ENCODE peak calls at places on chromosomes 4 and X, in four cellular contexts. F is choroid plexus epithelial cell, S is brain microvascular endothelial cell, T is PC-3. N is an unnamed sample.

GRCh38 chr4:176949022-176949421 is 156.3 kb upstream of the VEGFC start:
- DNase-seq in F (peak), S (no peak), T (no peak), N (no peak)

GRCh38 chrX:150365051-150365952 is 2.2 kb downstream of the MAMLD1 start:
- DNase-seq in F (peak), S (peak), T (peak), N (peak)

GRCh38 chr4:64539234-64539849 is 130.1 kb upstream of the TECRL start:
- DNase-seq in F (peak), S (peak), T (peak), N (peak)

GRCh38 chr4:55399581-55399980 is 3.8 kb downstream of the TMEM165 start:
- DNase-seq in F (no peak), S (no peak), T (no peak), N (no peak)

GRCh38 chrX:154409222-154409871 is at the start of gene DNASE1L1:
- DNase-seq in F (peak), S (peak), T (peak), N (peak)

GRCh38 chrX:42290608-42291007 is 367.3 kb upstream of the CASK start:
- DNase-seq in F (peak), S (peak), T (peak), N (peak)

GRCh38 chr4:181475781-181476180 is 767.4 kb upstream of the TENM3 start:
- DNase-seq in F (peak), S (peak), T (no peak), N (no peak)

GRCh38 chrX:54695231-54695630 is 102.8 kb downstream of the ITIH6 start:
- DNase-seq in F (peak), S (no peak), T (peak), N (peak)

GRCh38 chr4:156915216-156915615 is 56.4 kb downstream of the PDGFC start:
- DNase-seq in F (no peak), S (no peak), T (no peak), N (no peak)

GRCh38 chrX:129631850-129632249 is 22.9 kb downstream of the APLN start:
- DNase-seq in F (no peak), S (no peak), T (no peak), N (peak)

GRCh38 chr4:45751877-45752276 is 372.0 kb downstream of the GABRG1 start:
- DNase-seq in F (no peak), S (no peak), T (no peak), N (no peak)

GRCh38 chrX:46698691-46699090 is 60.2 kb downstream of the SLC9A7 start:
- DNase-seq in F (no peak), S (no peak), T (peak), N (peak)

GRCh38 chr4:151198748-151199147 is 78.2 kb upstream of the PRSS48 start:
- DNase-seq in F (peak), S (no peak), T (no peak), N (no peak)

GRCh38 chrX:154714925-154715324 is 36.0 kb downstream of the GAB3 start:
- DNase-seq in F (peak), S (peak), T (peak), N (peak)

GRCh38 chr4:123649644-123650356 is 253.2 kb downstream of the SPRY1 start:
- DNase-seq in F (peak), S (peak), T (peak), N (peak)

GRCh38 chrX:24154490-24155034 is 5.0 kb downstream of the ZFX start:
- DNase-seq in F (peak), S (no peak), T (no peak), N (no peak)

GRCh38 chrX:46965125-46965758 is 53.0 kb downstream of the JADE3 start:
- DNase-seq in F (peak), S (peak), T (peak), N (peak)

GRCh38 chr4:146370841-146371240 is 150.9 kb downstream of the SLC10A7 start:
- DNase-seq in F (peak), S (peak), T (peak), N (peak)

GRCh38 chr4:98641906-98642668 is 16.3 kb downstream of the TSPAN5 start:
- DNase-seq in F (no peak), S (no peak), T (no peak), N (no peak)

GRCh38 chrX:106898462-106898861 is 4.7 kb downstream of the RIPPLY1 start:
- DNase-seq in F (peak), S (peak), T (peak), N (peak)

GRCh38 chrX:107135965-107136307 is 17.3 kb upstream of the RBM41 start:
- DNase-seq in F (no peak), S (no peak), T (no peak), N (no peak)

GRCh38 chrX:2397648-2398340 is 103.0 kb downstream of the DHRSX start:
- DNase-seq in F (peak), S (peak), T (peak), N (peak)

GRCh38 chr4:115580901-115581300 is 467.5 kb upstream of the NDST4 start:
- DNase-seq in F (no peak), S (no peak), T (no peak), N (no peak)

GRCh38 chr4:38904090-38904666 is 36.6 kb downstream of the FAM114A1 start:
- DNase-seq in F (no peak), S (no peak), T (no peak), N (no peak)

GRCh38 chr4:38034986-38035882 is 75.0 kb downstream of the PTTG2 start:
- DNase-seq in F (peak), S (peak), T (peak), N (peak)

GRCh38 chr4:146255463-146255862 is 41.1 kb downstream of the REELD1 start:
- DNase-seq in F (peak), S (peak), T (no peak), N (no peak)

GRCh38 chr4:108742451-108742850 is 20.4 kb downstream of the ETNPPL start:
- DNase-seq in F (no peak), S (no peak), T (no peak), N (no peak)

GRCh38 chrX:115460565-115460888 is 100.4 kb upstream of the PLS3 start:
- DNase-seq in F (peak), S (no peak), T (peak), N (peak)

GRCh38 chr4:113574636-113575103 is 186.9 kb downstream of the CAMK2D start:
- DNase-seq in F (peak), S (peak), T (no peak), N (peak)

GRCh38 chr4:54363037-54363436 is 133.9 kb downstream of the PDGFRA start:
- DNase-seq in F (no peak), S (no peak), T (peak), N (peak)

GRCh38 chrX:65587616-65588526 is 53.3 kb upstream of the LAS1L start:
- DNase-seq in F (peak), S (peak), T (peak), N (peak)

GRCh38 chr4:129998436-129999150 is 902.6 kb downstream of the C4orf33 start:
- DNase-seq in F (no peak), S (no peak), T (no peak), N (peak)

GRCh38 chr4:72383439-72383838 is 185.6 kb downstream of the ADAMTS3 start:
- DNase-seq in F (peak), S (peak), T (no peak), N (no peak)

GRCh38 chr4:177573487-177573886 is 131.2 kb upstream of the AGA start:
- DNase-seq in F (peak), S (peak), T (peak), N (peak)

GRCh38 chr4:6383929-6384328 is 88.5 kb downstream of the PPP2R2C start:
- DNase-seq in F (no peak), S (no peak), T (no peak), N (no peak)

GRCh38 chr4:23163649-23164436 is 471.1 kb downstream of the GBA3 start:
- DNase-seq in F (no peak), S (no peak), T (peak), N (peak)

GRCh38 chr4:147707892-147708672 is 23.8 kb upstream of the ARHGAP10 start:
- DNase-seq in F (peak), S (peak), T (peak), N (peak)

GRCh38 chrX:65866146-65866545 is 173.7 kb downstream of the VSIG4 start:
- DNase-seq in F (no peak), S (no peak), T (no peak), N (peak)

GRCh38 chr4:76772498-76773106 is 125.3 kb downstream of the SOWAHB start:
- DNase-seq in F (peak), S (peak), T (peak), N (peak)

GRCh38 chr4:156413411-156413985 is 459.8 kb upstream of the CTSO start:
- DNase-seq in F (no peak), S (no peak), T (no peak), N (no peak)

GRCh38 chrX:22278375-22278774 is 5.7 kb downstream of the CBLL2 start:
- DNase-seq in F (peak), S (no peak), T (peak), N (peak)
- TF ChIP-seq CTCF in F (peak), S (peak), T (peak), N (peak)

GRCh38 chr4:139896242-139896752 is 230.7 kb downstream of the MGST2 start:
- DNase-seq in F (no peak), S (no peak), T (no peak), N (no peak)

GRCh38 chr4:139901516-139902327 is 236.1 kb downstream of the MGST2 start:
- DNase-seq in F (peak), S (no peak), T (peak), N (peak)

GRCh38 chr4:139900964-139901376 is 235.4 kb downstream of the MGST2 start:
- DNase-seq in F (no peak), S (no peak), T (peak), N (peak)

GRCh38 chr4:139899346-139899745 is 233.7 kb downstream of the MGST2 start:
- DNase-seq in F (no peak), S (no peak), T (no peak), N (no peak)

GRCh38 chr4:139898293-139898692 is 232.7 kb downstream of the MGST2 start:
- DNase-seq in F (no peak), S (no peak), T (no peak), N (no peak)
- H3K4me3 ChIP-seq in F (no peak), S (no peak), T (no peak), N (no peak)

GRCh38 chrX:44101300-44101699 is 128.1 kb upstream of the NDP start:
- DNase-seq in F (no peak), S (no peak), T (peak), N (peak)

GRCh38 chrX:44104699-44105098 is 131.5 kb upstream of the NDP start:
- DNase-seq in F (no peak), S (no peak), T (no peak), N (no peak)

GRCh38 chrX:44105228-44105913 is 132.2 kb upstream of the NDP start:
- DNase-seq in F (no peak), S (no peak), T (no peak), N (no peak)

GRCh38 chrX:44106864-44107263 is 133.7 kb upstream of the NDP start:
- DNase-seq in F (no peak), S (no peak), T (no peak), N (no peak)
- TF ChIP-seq CTCF in F (no peak), S (no peak), T (no peak), N (no peak)

GRCh38 chr4:138216272-138216867 is 25.8 kb downstream of the SLC7A11 start:
- DNase-seq in F (no peak), S (no peak), T (no peak), N (no peak)
- H3K4me3 ChIP-seq in F (no peak), S (no peak), T (no peak), N (no peak)

DNA sequence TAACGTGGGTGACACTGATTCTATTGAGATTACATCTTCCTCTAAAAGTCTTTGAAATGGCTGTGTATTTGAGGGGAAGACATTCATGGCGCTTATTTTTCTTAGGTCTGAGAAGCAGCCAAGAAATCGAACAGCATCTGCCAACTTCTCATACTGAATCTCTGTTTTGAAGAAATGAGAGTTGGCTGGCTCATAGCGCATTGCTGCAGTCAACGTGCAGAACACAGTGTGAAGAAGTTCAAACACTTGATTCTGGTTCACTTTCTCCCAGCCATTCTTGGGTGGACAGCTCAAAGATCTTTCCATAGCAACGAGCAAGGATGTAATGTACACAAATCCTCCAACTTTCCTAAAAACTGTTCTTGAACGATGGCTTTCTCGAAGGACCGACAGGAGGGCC is 156.5 kb downstream of the WDFY3 start:
- DNase-seq in F (no peak), S (no peak), T (no peak), N (no peak)
- TF ChIP-seq CTCF in F (no peak), S (no peak), T (no peak), N (no peak)

DNA sequence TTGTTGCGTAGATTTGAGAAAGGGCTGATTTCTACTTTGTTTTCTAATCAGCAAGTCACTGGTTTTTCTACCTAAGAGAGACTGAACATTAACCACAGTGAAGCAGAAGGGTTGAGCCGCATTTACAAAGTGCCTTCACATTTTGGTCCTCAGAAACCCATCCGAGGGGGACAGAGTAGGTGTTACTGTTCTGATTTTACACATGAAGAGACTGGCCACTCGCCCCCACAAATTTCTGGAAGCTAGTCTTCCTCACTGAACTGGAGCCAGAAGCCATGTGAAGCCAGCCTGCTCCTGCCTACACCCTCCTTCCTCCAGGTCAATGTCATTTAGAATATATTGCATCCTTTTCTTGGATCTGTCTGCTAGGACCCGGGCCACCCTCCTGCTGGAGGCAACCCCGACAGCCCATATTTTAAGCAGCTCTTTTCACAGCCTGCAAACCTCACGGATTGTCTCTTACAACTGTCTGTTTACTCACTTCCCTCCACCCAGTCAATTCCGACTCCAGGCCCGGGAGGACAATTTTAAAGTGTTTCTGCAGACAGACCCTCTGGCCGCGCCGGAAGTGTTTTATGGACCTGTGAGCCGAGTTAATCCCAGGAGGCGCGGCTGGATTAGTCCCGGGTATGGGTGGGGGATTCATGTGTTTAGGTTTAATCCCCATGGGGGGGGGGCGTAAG is 73.2 kb upstream of the BCOR start:
- DNase-seq in F (no peak), S (no peak), T (peak), N (no peak)
- H3K4me3 ChIP-seq in F (peak), S (peak), T (peak), N (no peak)